ENCODE peak calls at places on chromosomes 11 and 22, in ten cellular contexts. One of them, this sample, is unnamed.

GRCh38 chr11:71182791-71183556 is 69.4 kb downstream of the SHANK2 start:
- DNase-seq in brain microvascular endothelial cell: no peak
- DNase-seq in progenitor cell of endocrine pancreas: no peak
- DNase-seq in GM13976: no peak
- DNase-seq in NB4: no peak
- DNase-seq in heart left ventricle: no peak
- DNase-seq in HL-60: no peak
- DNase-seq in A549: no peak
- DNase-seq in astrocyte of the spinal cord: no peak
- DNase-seq in Peyer's patch: peak
- DNase-seq in this sample: no peak

GRCh38 chr22:33167998-33168397 is 109.8 kb upstream of the SYN3 start:
- DNase-seq in brain microvascular endothelial cell: no peak
- DNase-seq in progenitor cell of endocrine pancreas: no peak
- DNase-seq in GM13976: no peak
- DNase-seq in NB4: no peak
- DNase-seq in heart left ventricle: no peak
- DNase-seq in HL-60: no peak
- DNase-seq in A549: no peak
- DNase-seq in astrocyte of the spinal cord: no peak
- DNase-seq in Peyer's patch: no peak
- DNase-seq in this sample: no peak

GRCh38 chr11:28346721-28347120 is 238.5 kb downstream of the METTL15 start:
- DNase-seq in brain microvascular endothelial cell: no peak
- DNase-seq in progenitor cell of endocrine pancreas: no peak
- DNase-seq in GM13976: no peak
- DNase-seq in NB4: no peak
- DNase-seq in heart left ventricle: no peak
- DNase-seq in HL-60: no peak
- DNase-seq in A549: no peak
- DNase-seq in astrocyte of the spinal cord: no peak
- DNase-seq in Peyer's patch: no peak
- DNase-seq in this sample: no peak

GRCh38 chr11:125954123-125954944 is 8.5 kb downstream of the VSIG10L2 start:
- DNase-seq in brain microvascular endothelial cell: no peak
- DNase-seq in progenitor cell of endocrine pancreas: no peak
- DNase-seq in GM13976: no peak
- DNase-seq in NB4: no peak
- DNase-seq in heart left ventricle: no peak
- DNase-seq in HL-60: no peak
- DNase-seq in A549: no peak
- DNase-seq in astrocyte of the spinal cord: no peak
- DNase-seq in Peyer's patch: no peak
- DNase-seq in this sample: no peak

GRCh38 chr11:119912214-119912613 is 183.2 kb upstream of the NECTIN1 start:
- DNase-seq in brain microvascular endothelial cell: no peak
- DNase-seq in progenitor cell of endocrine pancreas: no peak
- DNase-seq in GM13976: no peak
- DNase-seq in NB4: no peak
- DNase-seq in heart left ventricle: no peak
- DNase-seq in HL-60: no peak
- DNase-seq in A549: no peak
- DNase-seq in astrocyte of the spinal cord: no peak
- DNase-seq in Peyer's patch: no peak
- DNase-seq in this sample: no peak

GRCh38 chr22:44752285-44753188 is at the start of gene ARHGAP8:
- DNase-seq in brain microvascular endothelial cell: no peak
- DNase-seq in progenitor cell of endocrine pancreas: peak
- DNase-seq in GM13976: no peak
- DNase-seq in NB4: no peak
- DNase-seq in heart left ventricle: no peak
- DNase-seq in HL-60: no peak
- DNase-seq in A549: no peak
- DNase-seq in astrocyte of the spinal cord: no peak
- DNase-seq in Peyer's patch: peak
- DNase-seq in this sample: peak

GRCh38 chr11:59894616-59895015 is 16.0 kb downstream of the OOSP3 start:
- DNase-seq in brain microvascular endothelial cell: no peak
- DNase-seq in progenitor cell of endocrine pancreas: no peak
- DNase-seq in GM13976: no peak
- DNase-seq in NB4: no peak
- DNase-seq in heart left ventricle: no peak
- DNase-seq in HL-60: no peak
- DNase-seq in A549: no peak
- DNase-seq in astrocyte of the spinal cord: no peak
- DNase-seq in Peyer's patch: no peak
- DNase-seq in this sample: no peak

GRCh38 chr11:111155021-111155420 is 90.5 kb upstream of the POU2AF2 start:
- DNase-seq in brain microvascular endothelial cell: no peak
- DNase-seq in progenitor cell of endocrine pancreas: no peak
- DNase-seq in GM13976: no peak
- DNase-seq in NB4: no peak
- DNase-seq in heart left ventricle: no peak
- DNase-seq in HL-60: no peak
- DNase-seq in A549: no peak
- DNase-seq in astrocyte of the spinal cord: no peak
- DNase-seq in Peyer's patch: no peak
- DNase-seq in this sample: no peak

GRCh38 chr11:19913236-19913892 is 200.7 kb downstream of the NAV2 start:
- DNase-seq in brain microvascular endothelial cell: no peak
- DNase-seq in progenitor cell of endocrine pancreas: no peak
- DNase-seq in GM13976: no peak
- DNase-seq in NB4: no peak
- DNase-seq in heart left ventricle: no peak
- DNase-seq in HL-60: no peak
- DNase-seq in A549: no peak
- DNase-seq in astrocyte of the spinal cord: no peak
- DNase-seq in Peyer's patch: no peak
- DNase-seq in this sample: no peak

GRCh38 chr11:45254070-45254469 is 32.1 kb downstream of the SYT13 start:
- DNase-seq in brain microvascular endothelial cell: peak
- DNase-seq in progenitor cell of endocrine pancreas: no peak
- DNase-seq in GM13976: no peak
- DNase-seq in NB4: no peak
- DNase-seq in heart left ventricle: no peak
- DNase-seq in HL-60: no peak
- DNase-seq in A549: no peak
- DNase-seq in astrocyte of the spinal cord: no peak
- DNase-seq in Peyer's patch: no peak
- DNase-seq in this sample: no peak

GRCh38 chr11:73262851-73263495 is 9.2 kb upstream of the P2RY6 start:
- DNase-seq in brain microvascular endothelial cell: peak
- DNase-seq in progenitor cell of endocrine pancreas: no peak
- DNase-seq in GM13976: no peak
- DNase-seq in NB4: no peak
- DNase-seq in heart left ventricle: no peak
- DNase-seq in HL-60: no peak
- DNase-seq in A549: peak
- DNase-seq in astrocyte of the spinal cord: no peak
- DNase-seq in Peyer's patch: no peak
- DNase-seq in this sample: no peak

GRCh38 chr22:41551882-41552582 is 7.8 kb upstream of the POLR3H start:
- DNase-seq in brain microvascular endothelial cell: no peak
- DNase-seq in progenitor cell of endocrine pancreas: no peak
- DNase-seq in GM13976: no peak
- DNase-seq in NB4: no peak
- DNase-seq in heart left ventricle: no peak
- DNase-seq in HL-60: no peak
- DNase-seq in A549: no peak
- DNase-seq in astrocyte of the spinal cord: no peak
- DNase-seq in Peyer's patch: no peak
- DNase-seq in this sample: no peak

GRCh38 chr11:85094795-85095194 is 532.3 kb downstream of the DLG2 start:
- DNase-seq in brain microvascular endothelial cell: no peak
- DNase-seq in progenitor cell of endocrine pancreas: no peak
- DNase-seq in GM13976: no peak
- DNase-seq in NB4: no peak
- DNase-seq in heart left ventricle: no peak
- DNase-seq in HL-60: no peak
- DNase-seq in A549: no peak
- DNase-seq in astrocyte of the spinal cord: no peak
- DNase-seq in Peyer's patch: no peak
- DNase-seq in this sample: no peak

GRCh38 chr11:24496728-24497396 is at the start of gene LUZP2:
- DNase-seq in brain microvascular endothelial cell: peak
- DNase-seq in progenitor cell of endocrine pancreas: peak
- DNase-seq in GM13976: no peak
- DNase-seq in NB4: no peak
- DNase-seq in heart left ventricle: no peak
- DNase-seq in HL-60: no peak
- DNase-seq in A549: no peak
- DNase-seq in astrocyte of the spinal cord: peak
- DNase-seq in Peyer's patch: peak
- DNase-seq in this sample: no peak
- TF ChIP-seq CTCF in brain microvascular endothelial cell: no peak
- TF ChIP-seq CTCF in progenitor cell of endocrine pancreas: peak
- TF ChIP-seq CTCF in GM13976: no peak
- TF ChIP-seq CTCF in NB4: no peak
- TF ChIP-seq CTCF in heart left ventricle: no peak
- TF ChIP-seq CTCF in HL-60: no peak
- TF ChIP-seq CTCF in A549: no peak
- TF ChIP-seq CTCF in astrocyte of the spinal cord: no peak
- TF ChIP-seq CTCF in Peyer's patch: no peak
- TF ChIP-seq CTCF in this sample: no peak

GRCh38 chr22:25764270-25765015 is 22.5 kb downstream of the MYO18B start:
- DNase-seq in brain microvascular endothelial cell: no peak
- DNase-seq in progenitor cell of endocrine pancreas: no peak
- DNase-seq in GM13976: no peak
- DNase-seq in NB4: no peak
- DNase-seq in heart left ventricle: no peak
- DNase-seq in HL-60: no peak
- DNase-seq in A549: no peak
- DNase-seq in astrocyte of the spinal cord: no peak
- DNase-seq in Peyer's patch: no peak
- DNase-seq in this sample: no peak
- TF ChIP-seq CTCF in brain microvascular endothelial cell: peak
- TF ChIP-seq CTCF in progenitor cell of endocrine pancreas: no peak
- TF ChIP-seq CTCF in GM13976: no peak
- TF ChIP-seq CTCF in NB4: no peak
- TF ChIP-seq CTCF in heart left ventricle: no peak
- TF ChIP-seq CTCF in HL-60: no peak
- TF ChIP-seq CTCF in A549: no peak
- TF ChIP-seq CTCF in astrocyte of the spinal cord: no peak
- TF ChIP-seq CTCF in Peyer's patch: no peak
- TF ChIP-seq CTCF in this sample: no peak

GRCh38 chr22:31618057-31618456 is 44.0 kb downstream of the PISD start:
- DNase-seq in brain microvascular endothelial cell: no peak
- DNase-seq in progenitor cell of endocrine pancreas: no peak
- DNase-seq in GM13976: no peak
- DNase-seq in NB4: no peak
- DNase-seq in heart left ventricle: no peak
- DNase-seq in HL-60: no peak
- DNase-seq in A549: no peak
- DNase-seq in astrocyte of the spinal cord: no peak
- DNase-seq in Peyer's patch: peak
- DNase-seq in this sample: no peak

GRCh38 chr22:31616315-31616980 is 45.6 kb downstream of the PISD start:
- DNase-seq in brain microvascular endothelial cell: no peak
- DNase-seq in progenitor cell of endocrine pancreas: no peak
- DNase-seq in GM13976: peak
- DNase-seq in NB4: peak
- DNase-seq in heart left ventricle: no peak
- DNase-seq in HL-60: no peak
- DNase-seq in A549: no peak
- DNase-seq in astrocyte of the spinal cord: no peak
- DNase-seq in Peyer's patch: peak
- DNase-seq in this sample: peak

GRCh38 chr22:31620756-31621480 is 41.1 kb downstream of the PISD start:
- DNase-seq in brain microvascular endothelial cell: no peak
- DNase-seq in progenitor cell of endocrine pancreas: no peak
- DNase-seq in GM13976: no peak
- DNase-seq in NB4: no peak
- DNase-seq in heart left ventricle: no peak
- DNase-seq in HL-60: no peak
- DNase-seq in A549: no peak
- DNase-seq in astrocyte of the spinal cord: no peak
- DNase-seq in Peyer's patch: no peak
- DNase-seq in this sample: no peak

GRCh38 chr22:31619611-31620300 is 42.3 kb downstream of the PISD start:
- DNase-seq in brain microvascular endothelial cell: no peak
- DNase-seq in progenitor cell of endocrine pancreas: no peak
- DNase-seq in GM13976: no peak
- DNase-seq in NB4: no peak
- DNase-seq in heart left ventricle: no peak
- DNase-seq in HL-60: no peak
- DNase-seq in A549: no peak
- DNase-seq in astrocyte of the spinal cord: no peak
- DNase-seq in Peyer's patch: no peak
- DNase-seq in this sample: no peak

DNA sequence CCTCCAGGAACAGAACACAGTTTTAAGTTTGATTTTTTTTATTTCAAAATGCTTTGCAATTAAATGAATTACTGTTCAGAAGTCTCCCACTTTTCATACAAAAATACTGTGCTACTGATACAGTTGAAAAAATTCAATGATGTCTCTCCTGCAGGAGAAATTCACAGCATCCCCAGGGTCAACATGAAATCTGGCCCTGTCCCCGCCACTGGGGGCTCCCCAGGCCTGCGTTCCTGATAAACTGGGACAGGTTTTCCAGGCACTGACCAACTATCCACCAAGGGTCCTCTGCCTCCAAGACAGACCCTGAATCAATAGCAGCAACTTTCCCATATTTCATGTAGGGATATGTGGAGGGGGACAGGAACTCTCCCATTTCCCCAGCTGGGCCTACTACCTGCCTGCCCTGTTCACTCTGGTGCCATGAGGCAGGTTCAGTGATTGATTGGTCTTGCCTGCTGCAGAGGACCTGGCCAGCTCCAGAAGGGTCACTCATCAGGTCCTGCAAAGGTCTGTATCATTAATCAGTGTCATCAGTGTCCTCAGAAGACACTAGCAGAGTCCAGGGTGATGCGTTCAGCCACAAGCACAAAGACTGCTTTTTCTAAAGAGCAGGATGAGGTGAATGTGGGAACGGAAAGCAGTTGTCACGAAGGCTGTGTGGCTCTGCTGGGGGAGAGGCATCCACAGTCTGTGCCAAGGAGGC is 43.4 kb downstream of the PISD start:
- DNase-seq in brain microvascular endothelial cell: no peak
- DNase-seq in progenitor cell of endocrine pancreas: no peak
- DNase-seq in GM13976: no peak
- DNase-seq in NB4: no peak
- DNase-seq in heart left ventricle: no peak
- DNase-seq in HL-60: no peak
- DNase-seq in A549: no peak
- DNase-seq in astrocyte of the spinal cord: no peak
- DNase-seq in Peyer's patch: no peak
- DNase-seq in this sample: no peak
- TF ChIP-seq CTCF in brain microvascular endothelial cell: peak
- TF ChIP-seq CTCF in progenitor cell of endocrine pancreas: no peak
- TF ChIP-seq CTCF in GM13976: no peak
- TF ChIP-seq CTCF in NB4: no peak
- TF ChIP-seq CTCF in heart left ventricle: no peak
- TF ChIP-seq CTCF in HL-60: no peak
- TF ChIP-seq CTCF in A549: no peak
- TF ChIP-seq CTCF in astrocyte of the spinal cord: no peak
- TF ChIP-seq CTCF in Peyer's patch: no peak
- TF ChIP-seq CTCF in this sample: no peak

DNA sequence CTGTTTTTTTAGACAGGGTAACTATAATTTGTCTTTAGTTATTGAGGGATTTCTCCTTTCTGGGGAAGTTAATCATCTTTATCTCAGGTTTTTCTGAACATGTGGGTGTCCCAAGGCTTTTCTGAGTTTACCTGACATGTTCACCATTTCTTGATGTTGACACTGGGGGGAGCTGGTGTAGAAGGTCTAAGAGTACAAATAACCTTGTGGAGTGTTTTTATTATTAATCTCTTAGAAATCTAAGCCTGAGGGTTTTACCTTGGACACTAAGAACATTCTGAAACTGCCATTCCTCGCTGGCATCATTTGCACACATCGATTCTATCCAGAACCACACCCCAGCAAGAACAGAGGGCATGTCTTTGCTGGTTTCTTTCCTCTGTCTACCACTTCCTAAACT is 15.6 kb upstream of the C11orf91 start:
- DNase-seq in brain microvascular endothelial cell: no peak
- DNase-seq in progenitor cell of endocrine pancreas: no peak
- DNase-seq in GM13976: peak
- DNase-seq in NB4: peak
- DNase-seq in heart left ventricle: no peak
- DNase-seq in HL-60: no peak
- DNase-seq in A549: peak
- DNase-seq in astrocyte of the spinal cord: peak
- DNase-seq in Peyer's patch: no peak
- DNase-seq in this sample: no peak
- TF ChIP-seq CTCF in brain microvascular endothelial cell: peak
- TF ChIP-seq CTCF in progenitor cell of endocrine pancreas: peak
- TF ChIP-seq CTCF in GM13976: peak
- TF ChIP-seq CTCF in NB4: peak
- TF ChIP-seq CTCF in heart left ventricle: peak
- TF ChIP-seq CTCF in HL-60: no peak
- TF ChIP-seq CTCF in A549: peak
- TF ChIP-seq CTCF in astrocyte of the spinal cord: peak
- TF ChIP-seq CTCF in Peyer's patch: no peak
- TF ChIP-seq CTCF in this sample: peak